ENCODE peak calls at places on chromosome 13, in five cellular contexts. K is transverse colon, B is PC-9, C is thoracic aorta, S is tibial nerve. R is an unnamed sample.

GRCh38 chr13:77898097-77898496 is 20.5 kb downstream of the EDNRB start:
- DNase-seq in K (no peak), B (no peak), C (no peak), S (no peak), R (no peak)

GRCh38 chr13:38602261-38602660 is 84.6 kb upstream of the FREM2 start:
- DNase-seq in K (no peak), B (peak), C (no peak), S (no peak), R (no peak)

GRCh38 chr13:106610511-106610910 is 42.6 kb upstream of the ARGLU1 start:
- DNase-seq in K (no peak), B (no peak), C (no peak), S (no peak), R (no peak)

GRCh38 chr13:100140441-100140840 is 51.5 kb downstream of the PCCA start:
- DNase-seq in K (no peak), B (no peak), C (no peak), S (no peak), R (no peak)

GRCh38 chr13:20968745-20969144 is 66.2 kb upstream of the XPO4 start:
- DNase-seq in K (no peak), B (no peak), C (no peak), S (no peak), R (no peak)

GRCh38 chr13:77351326-77351725 is 24.4 kb upstream of the MYCBP2 start:
- DNase-seq in K (no peak), B (no peak), C (no peak), S (no peak), R (no peak)

GRCh38 chr13:44298314-44298713 is 75.3 kb upstream of the SERP2 start:
- DNase-seq in K (no peak), B (no peak), C (no peak), S (no peak), R (no peak)

GRCh38 chr13:88586263-88586662 is 915.1 kb downstream of the SLITRK5 start:
- DNase-seq in K (no peak), B (no peak), C (no peak), S (no peak), R (no peak)

GRCh38 chr13:114130708-114131580 is 1.5 kb downstream of the RASA3 start:
- DNase-seq in K (peak), B (peak), C (peak), S (peak), R (peak)

GRCh38 chr13:35046587-35046986 is 104.5 kb downstream of the NBEA start:
- DNase-seq in K (no peak), B (no peak), C (no peak), S (no peak), R (no peak)
- H3K27ac ChIP-seq in K (no peak), B (no peak), C (no peak), S (no peak), R (no peak)

GRCh38 chr13:110681868-110682550 is 23.9 kb downstream of the CARS2 start:
- DNase-seq in K (no peak), B (no peak), C (no peak), S (no peak), R (no peak)

GRCh38 chr13:110683203-110683883 is 22.6 kb downstream of the CARS2 start:
- DNase-seq in K (no peak), B (no peak), C (no peak), S (no peak), R (no peak)

GRCh38 chr13:110677731-110678545 is 28.0 kb downstream of the CARS2 start:
- DNase-seq in K (no peak), B (no peak), C (no peak), S (no peak), R (no peak)

GRCh38 chr13:110682746-110683145 is 23.2 kb downstream of the CARS2 start:
- DNase-seq in K (no peak), B (no peak), C (no peak), S (no peak), R (no peak)

GRCh38 chr13:110680852-110681251 is 25.1 kb downstream of the CARS2 start:
- DNase-seq in K (no peak), B (peak), C (no peak), S (no peak), R (no peak)
- TF ChIP-seq CTCF in K (peak), B (peak), C (peak), S (peak), R (no peak)

DNA sequence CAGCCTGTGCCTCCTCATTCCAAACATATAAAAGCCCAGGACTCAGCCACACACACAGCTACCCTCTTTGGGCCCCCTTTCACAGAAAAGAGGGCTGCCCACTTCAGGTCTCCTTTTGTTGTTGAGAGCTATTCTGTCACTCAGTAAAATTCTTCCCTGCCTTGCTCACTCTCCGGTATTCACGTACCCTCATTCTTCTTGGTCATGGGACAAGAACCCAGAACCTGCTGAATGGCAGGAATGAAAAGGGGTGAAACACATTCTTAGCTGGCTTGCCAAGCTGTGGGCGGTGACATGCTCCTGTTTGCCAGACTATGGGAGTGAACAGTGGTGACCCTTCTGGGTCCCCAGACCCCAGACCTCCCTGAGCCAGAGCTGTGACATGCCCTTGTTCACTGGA is 338.0 kb upstream of the ATXN8OS start:
- DNase-seq in K (no peak), B (no peak), C (no peak), S (no peak), R (no peak)
- H3K27ac ChIP-seq in K (no peak), B (no peak), C (no peak), S (no peak), R (no peak)

DNA sequence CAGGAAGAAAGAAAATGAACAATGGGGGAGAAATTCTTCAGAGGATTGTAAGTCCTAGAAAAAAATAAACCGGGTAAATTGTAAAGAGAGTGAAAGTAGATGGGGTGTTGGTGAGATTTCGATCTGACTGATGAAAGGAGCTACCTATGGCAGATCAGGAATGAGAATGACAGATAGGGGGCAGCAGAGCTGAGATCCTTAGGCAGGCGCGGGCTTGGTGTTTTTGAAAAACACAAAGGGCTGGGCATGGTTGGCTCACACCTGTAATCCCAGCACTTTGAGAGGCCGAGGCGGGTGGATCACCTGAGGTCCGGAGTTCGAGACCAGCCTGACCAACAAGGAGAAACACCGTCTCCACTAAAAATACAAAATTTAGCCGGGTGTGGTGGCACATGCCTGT is 1468.6 kb upstream of the SLC10A2 start:
- DNase-seq in K (no peak), B (no peak), C (no peak), S (no peak), R (peak)
- TF ChIP-seq CTCF in K (no peak), B (no peak), C (no peak), S (no peak), R (no peak)

DNA sequence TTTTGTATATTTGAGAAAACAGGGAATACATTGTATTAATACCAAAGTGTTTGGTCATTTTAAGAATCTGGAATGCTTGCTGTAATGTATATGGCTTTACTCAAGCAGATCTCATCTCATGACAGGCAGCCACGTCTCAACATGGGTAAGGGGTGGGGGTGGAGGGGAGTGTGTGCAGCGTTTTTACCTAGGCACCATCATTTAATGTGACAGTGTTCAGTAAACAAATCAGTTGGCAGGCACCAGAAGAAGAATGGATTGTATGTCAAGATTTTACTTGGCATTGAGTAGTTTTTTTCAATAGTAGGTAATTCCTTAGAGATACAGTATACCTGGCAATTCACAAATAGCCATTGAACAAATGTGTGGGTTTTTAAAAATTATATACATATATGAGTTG is 17.2 kb downstream of the KLF5 start:
- DNase-seq in K (no peak), B (no peak), C (no peak), S (no peak), R (no peak)
- H3K27ac ChIP-seq in K (peak), B (no peak), C (no peak), S (no peak), R (peak)

GRCh38 chr13:25756916-25757315 is 294.9 kb downstream of the SHISA2 start:
- DNase-seq in K (no peak), B (no peak), C (no peak), S (no peak), R (no peak)
- TF ChIP-seq CTCF in K (no peak), B (no peak), C (no peak), S (no peak), R (no peak)

GRCh38 chr13:105121221-105121620 is 1414.2 kb downstream of the EFNB2 start:
- DNase-seq in K (no peak), B (no peak), C (no peak), S (no peak), R (no peak)
- H3K27ac ChIP-seq in K (no peak), B (no peak), C (no peak), S (no peak), R (no peak)

R was measured in colonic mucosa.